ENCODE peak calls at places on chromosomes 13 and 19, in eight cellular contexts. U, W, B, K, Y, X, S and T are unnamed samples.

GRCh38 chr13:51252954-51253531 is 30.8 kb downstream of the FAM124A start:
- DNase-seq in U (no peak), W (no peak), B (no peak), K (no peak), Y (no peak), X (no peak), S (no peak), T (no peak)

GRCh38 chr19:39588066-39588465 is 14.3 kb upstream of the LGALS13 start:
- DNase-seq in U (no peak), W (no peak), B (no peak), K (no peak), Y (no peak), X (no peak), S (no peak), T (no peak)

GRCh38 chr13:44506719-44507118 is 69.4 kb downstream of the TSC22D1 start:
- DNase-seq in U (no peak), W (no peak), B (no peak), K (no peak), Y (no peak), X (no peak), S (no peak), T (no peak)

GRCh38 chr13:111393221-111393790 is 72.9 kb downstream of the TEX29 start:
- DNase-seq in U (no peak), W (no peak), B (no peak), K (no peak), Y (no peak), X (no peak), S (no peak), T (no peak)

GRCh38 chr13:41268764-41269163 is 5.4 kb upstream of the MTRF1 start:
- DNase-seq in U (peak; percentile 16), W (peak; percentile 20), B (no peak), K (no peak), Y (no peak), X (no peak), S (no peak), T (no peak)

GRCh38 chr13:67632590-67632989 is 402.5 kb upstream of the PCDH9 start:
- DNase-seq in U (no peak), W (no peak), B (no peak), K (no peak), Y (no peak), X (peak; percentile 3), S (no peak), T (no peak)

GRCh38 chr19:15234525-15235130 is 2.4 kb upstream of the EPHX3 start:
- DNase-seq in U (peak; percentile 22), W (no peak), B (no peak), K (no peak), Y (no peak), X (no peak), S (no peak), T (no peak)

GRCh38 chr19:1945899-1946298 is 4.9 kb downstream of the CSNK1G2 start:
- DNase-seq in U (peak; percentile 20), W (peak; percentile 16), B (no peak), K (no peak), Y (no peak), X (peak; percentile 42), S (no peak), T (peak; percentile 76)

GRCh38 chr19:2475018-2475701 is 767 bp upstream of the GADD45B start:
- DNase-seq in U (peak; percentile 76), W (peak; percentile 66), B (no peak), K (peak; percentile 69), Y (peak; percentile 58), X (no peak), S (peak; percentile 39), T (no peak)

GRCh38 chr13:82115391-82115790 is 1766.9 kb downstream of the SLITRK1 start:
- DNase-seq in U (no peak), W (no peak), B (no peak), K (no peak), Y (no peak), X (no peak), S (no peak), T (no peak)

GRCh38 chr19:35317464-35318043 is 11.4 kb upstream of the CD22 start:
- DNase-seq in U (no peak), W (no peak), B (no peak), K (no peak), Y (no peak), X (no peak), S (no peak), T (no peak)

GRCh38 chr13:43407023-43407581 is 379.7 kb downstream of the ENOX1 start:
- DNase-seq in U (no peak), W (no peak), B (no peak), K (no peak), Y (no peak), X (no peak), S (no peak), T (no peak)

GRCh38 chr19:4909172-4909896 is at the start of gene UHRF1:
- DNase-seq in U (peak; percentile 49), W (no peak), B (no peak), K (peak; percentile 48), Y (peak; percentile 69), X (no peak), S (no peak), T (peak; percentile 62)

GRCh38 chr19:51108066-51108804 is at the start of gene CTU1:
- DNase-seq in U (peak; percentile 99), W (peak; percentile 99), B (peak; percentile 95), K (peak; percentile 96), Y (peak; percentile 98), X (peak; percentile 99), S (peak; percentile 95), T (peak; percentile 87)

GRCh38 chr13:44365008-44365407 is 8.6 kb upstream of the SERP2 start:
- DNase-seq in U (peak; percentile 51), W (no peak), B (no peak), K (no peak), Y (no peak), X (peak; percentile 52), S (no peak), T (no peak)

GRCh38 chr13:110530839-110531499 is 30.6 kb downstream of the RAB20 start:
- DNase-seq in U (no peak), W (no peak), B (no peak), K (no peak), Y (no peak), X (no peak), S (no peak), T (no peak)

GRCh38 chr19:4069331-4069959 is 2.7 kb upstream of the ZBTB7A start:
- DNase-seq in U (no peak), W (no peak), B (no peak), K (no peak), Y (no peak), X (no peak), S (no peak), T (no peak)

GRCh38 chr13:100721885-100722512 is 47.4 kb upstream of the TMTC4 start:
- DNase-seq in U (peak; percentile 58), W (peak; percentile 55), B (no peak), K (peak; percentile 44), Y (peak; percentile 41), X (peak; percentile 65), S (peak; percentile 24), T (peak; percentile 67)

GRCh38 chr19:31148671-31149070 is 200.6 kb downstream of the TSHZ3 start:
- DNase-seq in U (no peak), W (no peak), B (no peak), K (no peak), Y (no peak), X (no peak), S (no peak), T (no peak)

GRCh38 chr13:99027260-99027659 is 49.4 kb upstream of the DOCK9 start:
- DNase-seq in U (no peak), W (no peak), B (no peak), K (no peak), Y (no peak), X (no peak), S (no peak), T (peak; percentile 38)

GRCh38 chr19:17385878-17386611 is 8.0 kb downstream of the CCDC194 start:
- DNase-seq in U (peak; percentile 62), W (peak; percentile 64), B (peak; percentile 50), K (peak; percentile 82), Y (peak; percentile 42), X (peak; percentile 75), S (peak; percentile 54), T (peak; percentile 65)

GRCh38 chr19:3980353-3981251 is 4.7 kb downstream of the EEF2 start:
- DNase-seq in U (no peak), W (no peak), B (no peak), K (no peak), Y (no peak), X (no peak), S (no peak), T (no peak)

GRCh38 chr19:335072-335471 is 9.5 kb downstream of the MIER2 start:
- DNase-seq in U (no peak), W (no peak), B (no peak), K (no peak), Y (no peak), X (no peak), S (no peak), T (no peak)

GRCh38 chr19:6312018-6312417 is 21.4 kb downstream of the ACER1 start:
- DNase-seq in U (no peak), W (no peak), B (no peak), K (no peak), Y (no peak), X (no peak), S (no peak), T (no peak)

GRCh38 chr13:109275848-109276247 is 510.5 kb downstream of the IRS2 start:
- DNase-seq in U (no peak), W (no peak), B (no peak), K (no peak), Y (no peak), X (no peak), S (no peak), T (no peak)

GRCh38 chr13:96053003-96053703 is at the start of gene UGGT2:
- DNase-seq in U (peak; percentile 95), W (peak; percentile 94), B (peak; percentile 93), K (peak; percentile 78), Y (no peak), X (peak; percentile 100), S (no peak), T (peak; percentile 98)

GRCh38 chr13:72952529-72953141 is 106.2 kb upstream of the KLF5 start:
- DNase-seq in U (no peak), W (no peak), B (no peak), K (no peak), Y (no peak), X (no peak), S (no peak), T (no peak)

GRCh38 chr19:17125052-17125727 is 49.6 kb downstream of the MYO9B start:
- DNase-seq in U (peak; percentile 78), W (no peak), B (no peak), K (no peak), Y (peak; percentile 16), X (no peak), S (no peak), T (no peak)

GRCh38 chr13:64278493-64278892 is 2862.8 kb upstream of the PCDH20 start:
- DNase-seq in U (peak; percentile 77), W (peak; percentile 67), B (no peak), K (no peak), Y (no peak), X (peak; percentile 2), S (no peak), T (peak; percentile 5)

GRCh38 chr13:42486711-42487198 is 87.2 kb upstream of the TNFSF11 start:
- DNase-seq in U (peak; percentile 63), W (peak; percentile 87), B (no peak), K (no peak), Y (no peak), X (peak; percentile 55), S (no peak), T (no peak)

GRCh38 chr19:41871573-41872383 is 5.3 kb upstream of the CD79A start:
- DNase-seq in U (no peak), W (no peak), B (no peak), K (peak; percentile 75), Y (peak; percentile 62), X (no peak), S (no peak), T (no peak)